ENCODE peak calls at places on chromosomes 12 and 14, in four cellular contexts. One of them, this sample, is unnamed.

GRCh38 chr14:81927069-81927468 is 393.4 kb upstream of the SEL1L start:
- DNase-seq in WTC11: no peak
- DNase-seq in A549: no peak
- DNase-seq in GM12865: no peak
- DNase-seq in this sample: peak; percentile 6

GRCh38 chr12:109531411-109531810 is 41.9 kb downstream of the MMAB start:
- DNase-seq in WTC11: no peak
- DNase-seq in GM12865: no peak
- DNase-seq in A549: no peak
- DNase-seq in this sample: no peak

GRCh38 chr12:52440821-52441319 is 6.7 kb upstream of the KRT75 start:
- DNase-seq in GM12865: no peak
- DNase-seq in A549: no peak
- DNase-seq in WTC11: no peak
- DNase-seq in this sample: no peak

GRCh38 chr12:127690161-127690560 is 576.8 kb upstream of the TMEM132C start:
- DNase-seq in GM12865: no peak
- DNase-seq in A549: no peak
- DNase-seq in WTC11: no peak
- DNase-seq in this sample: peak; percentile 16

GRCh38 chr12:116397148-116397547 is 119.7 kb upstream of the MED13L start:
- DNase-seq in A549: no peak
- DNase-seq in WTC11: no peak
- DNase-seq in GM12865: no peak
- DNase-seq in this sample: no peak

GRCh38 chr12:109461049-109461845 is 15.9 kb downstream of the KCTD10 start:
- DNase-seq in A549: no peak
- DNase-seq in WTC11: no peak
- DNase-seq in GM12865: peak; percentile 21
- DNase-seq in this sample: peak; percentile 89

GRCh38 chr14:34460841-34461240 is 1.2 kb downstream of the SPTSSA start:
- DNase-seq in WTC11: no peak
- DNase-seq in A549: no peak
- DNase-seq in GM12865: no peak
- DNase-seq in this sample: no peak

GRCh38 chr12:51077930-51078329 is 5.5 kb downstream of the CSRNP2 start:
- DNase-seq in WTC11: no peak
- DNase-seq in GM12865: no peak
- DNase-seq in A549: no peak
- DNase-seq in this sample: no peak

GRCh38 chr14:104939666-104940410 is 15.2 kb downstream of the PLD4 start:
- DNase-seq in A549: no peak
- DNase-seq in WTC11: peak; percentile 5
- DNase-seq in GM12865: no peak
- DNase-seq in this sample: no peak

GRCh38 chr14:104941508-104942365 is 17.1 kb downstream of the PLD4 start:
- DNase-seq in WTC11: no peak
- DNase-seq in A549: no peak
- DNase-seq in GM12865: no peak
- DNase-seq in this sample: no peak

GRCh38 chr14:104938960-104939359 is 14.3 kb downstream of the PLD4 start:
- DNase-seq in A549: no peak
- DNase-seq in GM12865: no peak
- DNase-seq in WTC11: no peak
- DNase-seq in this sample: no peak

GRCh38 chr14:104940526-104941150 is 16.0 kb downstream of the PLD4 start:
- DNase-seq in WTC11: peak; percentile 9
- DNase-seq in A549: no peak
- DNase-seq in GM12865: no peak
- DNase-seq in this sample: no peak

DNA sequence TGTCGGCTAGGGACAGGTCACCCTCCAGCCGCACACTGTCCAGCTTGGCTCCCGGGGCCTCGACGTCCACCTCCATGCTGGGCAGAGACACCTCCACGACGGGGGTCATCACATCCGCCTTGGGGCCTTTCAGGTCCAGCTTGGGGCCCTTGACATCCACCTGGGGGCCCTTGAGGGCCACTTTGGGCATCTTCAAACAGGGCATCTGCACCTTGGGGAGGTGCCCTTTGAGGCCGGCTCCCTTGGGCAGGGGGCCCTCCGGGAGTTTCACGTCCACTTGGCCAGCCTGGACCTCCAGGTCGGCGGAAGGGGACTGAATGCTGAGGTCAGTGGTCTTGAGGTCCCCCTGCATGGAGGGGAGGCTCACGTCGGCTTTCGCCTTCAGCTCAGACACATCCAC is 17.9 kb downstream of the PLD4 start:
- DNase-seq in GM12865: no peak
- DNase-seq in WTC11: no peak
- DNase-seq in A549: no peak
- DNase-seq in this sample: no peak
- TF ChIP-seq CTCF in GM12865: no peak
- TF ChIP-seq CTCF in WTC11: no peak
- TF ChIP-seq CTCF in A549: no peak
- TF ChIP-seq CTCF in this sample: no peak

DNA sequence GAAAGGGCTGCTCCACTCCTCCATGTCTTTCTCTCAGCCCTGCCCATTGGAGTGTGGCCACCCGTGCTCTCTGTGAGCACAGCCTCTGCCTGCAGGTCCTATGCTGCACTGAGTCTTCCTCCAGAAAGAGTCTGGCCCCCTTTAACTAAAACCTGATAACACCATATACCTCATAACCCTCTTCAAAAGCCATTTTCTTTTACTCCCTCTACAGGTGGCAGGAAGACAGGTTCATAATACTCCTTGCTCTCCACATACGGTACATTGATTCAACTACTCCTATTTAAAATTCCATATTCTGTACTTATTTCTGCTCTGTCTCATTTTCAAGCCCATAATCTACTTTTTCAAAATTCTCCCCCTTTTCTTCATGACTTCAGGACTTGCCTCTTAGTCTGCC is 144.0 kb downstream of the HELB start:
- DNase-seq in A549: no peak
- DNase-seq in GM12865: no peak
- DNase-seq in WTC11: no peak
- DNase-seq in this sample: no peak
- TF ChIP-seq CTCF in A549: no peak
- TF ChIP-seq CTCF in GM12865: no peak
- TF ChIP-seq CTCF in WTC11: no peak
- TF ChIP-seq CTCF in this sample: no peak

GRCh38 chr14:68961781-68962584 is 17.1 kb downstream of the ACTN1 start:
- DNase-seq in WTC11: peak; percentile 63
- DNase-seq in GM12865: no peak
- DNase-seq in A549: no peak
- DNase-seq in this sample: no peak

GRCh38 chr14:68962681-68963080 is 16.4 kb downstream of the ACTN1 start:
- DNase-seq in WTC11: no peak
- DNase-seq in GM12865: no peak
- DNase-seq in A549: no peak
- DNase-seq in this sample: no peak

GRCh38 chr14:68959035-68959434 is 20.1 kb downstream of the ACTN1 start:
- DNase-seq in WTC11: no peak
- DNase-seq in GM12865: no peak
- DNase-seq in A549: no peak
- DNase-seq in this sample: no peak

GRCh38 chr14:68960123-68960522 is 19.0 kb downstream of the ACTN1 start:
- DNase-seq in A549: no peak
- DNase-seq in WTC11: no peak
- DNase-seq in GM12865: no peak
- DNase-seq in this sample: no peak

GRCh38 chr14:68961361-68961760 is 17.7 kb downstream of the ACTN1 start:
- DNase-seq in GM12865: no peak
- DNase-seq in A549: no peak
- DNase-seq in WTC11: no peak
- DNase-seq in this sample: no peak
- TF ChIP-seq CTCF in GM12865: no peak
- TF ChIP-seq CTCF in A549: no peak
- TF ChIP-seq CTCF in WTC11: no peak
- TF ChIP-seq CTCF in this sample: no peak

DNA sequence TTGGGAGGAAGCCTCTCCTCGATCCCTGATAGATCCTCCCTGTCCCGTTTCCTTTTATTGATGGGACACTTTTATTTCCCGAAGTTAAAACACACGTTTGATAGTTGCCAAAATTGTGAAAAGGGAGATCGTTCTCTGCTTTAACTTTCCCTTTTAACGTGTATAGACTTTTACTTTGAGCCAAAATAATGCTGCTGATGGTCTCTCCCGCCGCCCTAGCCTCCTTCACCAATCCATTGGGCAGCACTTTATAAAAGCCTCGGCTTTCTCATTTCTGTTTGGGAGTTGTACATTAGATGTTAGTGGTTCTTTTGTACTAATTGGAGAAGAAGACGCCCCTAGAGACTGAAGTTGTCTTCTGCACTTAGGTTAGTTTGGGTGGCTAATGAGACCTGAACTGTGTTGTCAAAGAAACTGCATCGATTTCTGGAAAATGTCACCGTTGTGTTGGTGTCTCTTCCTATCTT is 1.4 kb downstream of the TMTC2 start:
- DNase-seq in GM12865: peak; percentile 41
- DNase-seq in WTC11: no peak
- DNase-seq in A549: peak; percentile 14
- DNase-seq in this sample: peak; percentile 71
- TF ChIP-seq CTCF in GM12865: no peak
- TF ChIP-seq CTCF in WTC11: no peak
- TF ChIP-seq CTCF in A549: no peak
- TF ChIP-seq CTCF in this sample: peak; percentile 27

DNA sequence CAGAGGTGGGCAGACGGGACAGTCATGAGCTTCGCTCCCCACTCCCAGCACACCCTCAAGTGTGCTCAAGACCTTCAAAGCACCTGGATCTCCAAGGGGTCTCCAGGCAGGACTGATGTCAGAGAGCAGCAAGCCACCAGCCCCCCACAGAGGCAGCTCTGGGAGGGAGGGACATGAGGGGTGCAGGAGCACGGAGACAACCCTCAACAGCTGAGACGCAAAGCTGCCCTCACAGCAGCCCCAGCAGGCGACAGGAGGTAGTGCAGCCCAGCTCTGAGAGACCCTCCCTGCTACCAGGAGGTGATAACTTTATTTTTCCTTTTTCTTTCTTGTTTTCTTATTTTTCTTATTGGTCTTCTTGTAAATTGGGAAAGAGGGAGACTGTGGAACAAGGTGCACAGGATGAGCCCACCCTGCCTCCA is 17.9 kb downstream of the SIVA1 start:
- DNase-seq in WTC11: no peak
- DNase-seq in A549: no peak
- DNase-seq in GM12865: no peak
- DNase-seq in this sample: peak; percentile 38
- TF ChIP-seq CTCF in WTC11: peak; percentile 41
- TF ChIP-seq CTCF in A549: peak; percentile 11
- TF ChIP-seq CTCF in GM12865: peak; percentile 68
- TF ChIP-seq CTCF in this sample: peak; percentile 58

DNA sequence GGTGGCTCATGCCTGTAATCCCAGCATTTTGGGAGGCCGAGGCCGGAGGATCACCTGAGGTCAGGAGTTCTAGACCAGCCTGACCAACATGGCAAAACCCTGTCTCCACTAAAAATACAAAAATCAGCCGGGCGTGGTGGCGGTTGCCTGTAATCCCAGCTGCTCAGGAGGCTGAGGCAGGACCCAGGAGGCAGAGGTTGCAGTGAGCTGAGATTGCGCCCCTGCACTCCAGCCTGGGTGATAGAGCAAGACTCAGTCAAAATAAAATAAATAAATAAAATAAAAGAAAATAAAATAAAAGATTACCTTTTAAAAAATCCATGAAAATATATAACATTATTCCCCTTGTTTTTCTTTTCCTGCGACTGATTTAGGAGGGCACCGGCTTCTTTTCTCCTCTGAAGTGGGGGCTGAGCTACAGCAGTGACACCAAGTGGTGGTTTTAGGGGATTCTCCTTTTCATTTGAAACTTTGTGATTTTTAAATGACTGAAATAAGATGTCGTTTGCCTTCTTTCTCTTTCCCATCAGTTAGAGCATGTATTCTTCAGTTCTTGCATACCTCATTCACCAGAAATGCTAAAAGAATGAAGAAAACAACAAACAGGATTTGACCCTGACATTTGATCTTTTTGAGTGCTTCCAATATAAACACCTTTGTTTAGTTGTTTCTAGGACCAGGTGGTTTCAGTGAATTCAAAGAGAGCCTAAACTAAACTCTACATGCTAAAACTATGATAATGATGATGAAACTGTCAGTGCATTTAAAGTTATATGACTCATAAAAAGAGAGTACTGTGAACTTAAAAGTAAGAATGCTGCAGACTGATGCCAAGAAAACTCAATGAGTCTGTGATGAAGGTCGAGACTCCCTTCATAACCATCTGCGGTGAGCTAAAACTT is 22.6 kb upstream of the PKP2 start:
- DNase-seq in A549: no peak
- DNase-seq in GM12865: peak; percentile 21
- DNase-seq in WTC11: no peak
- DNase-seq in this sample: peak; percentile 25
- TF ChIP-seq CTCF in A549: peak; percentile 74
- TF ChIP-seq CTCF in GM12865: peak; percentile 35
- TF ChIP-seq CTCF in WTC11: peak; percentile 33
- TF ChIP-seq CTCF in this sample: peak; percentile 37

DNA sequence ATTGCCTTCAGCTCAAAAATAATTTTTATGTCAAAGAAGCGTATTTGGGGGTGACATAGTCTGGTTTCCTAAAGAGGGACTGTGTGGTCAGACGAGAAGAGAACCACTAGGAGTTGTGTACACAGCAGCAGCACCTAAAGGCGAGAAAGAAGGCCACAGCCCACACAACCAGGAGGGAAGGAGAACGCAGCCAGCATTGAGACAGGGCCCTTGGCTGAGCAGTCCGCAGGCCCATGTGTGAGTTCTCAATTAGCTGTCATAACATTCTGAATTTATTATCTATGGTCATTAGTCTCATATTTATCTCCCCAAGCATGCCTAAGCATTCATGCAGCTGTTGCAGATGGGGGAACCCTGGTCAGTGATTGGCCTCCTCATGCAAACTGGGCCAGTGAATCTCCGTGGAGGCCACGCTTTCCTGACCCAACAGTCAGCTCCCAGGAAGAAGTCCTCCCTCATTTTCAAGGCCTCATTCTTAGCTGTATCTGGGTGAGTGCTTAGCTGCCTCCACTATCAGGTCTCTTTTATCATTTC is 81.2 kb upstream of the ATF7IP start:
- DNase-seq in A549: no peak
- DNase-seq in GM12865: peak; percentile 85
- DNase-seq in WTC11: no peak
- DNase-seq in this sample: no peak
- TF ChIP-seq CTCF in A549: no peak
- TF ChIP-seq CTCF in GM12865: peak; percentile 29
- TF ChIP-seq CTCF in WTC11: no peak
- TF ChIP-seq CTCF in this sample: no peak

This sample was measured in NB4.